ENCODE peak calls at places on chromosomes 13 and 19, in six cellular contexts. R is AG09309, B is psoas muscle, D is fibroblast of lung, C is heart left ventricle, S is lower leg skin. N is an unnamed sample.

GRCh38 chr19:44988896-44989563 is 12.2 kb upstream of the RELB start:
- DNase-seq in R (peak), B (peak), D (peak), S (peak), C (peak), N (no peak)

GRCh38 chr19:48487944-48488343 is 18.8 kb downstream of the CYTH2 start:
- DNase-seq in D (peak), B (peak), S (peak), R (peak), C (peak), N (no peak)

GRCh38 chr13:27476943-27477681 is 26.7 kb upstream of the MTIF3 start:
- DNase-seq in D (peak), R (no peak), S (no peak), B (no peak), C (no peak), N (no peak)

GRCh38 chr13:23701646-23702045 is 131.4 kb downstream of the TNFRSF19 start:
- DNase-seq in D (peak), S (peak), R (peak), C (peak), B (peak), N (no peak)

GRCh38 chr19:5238700-5239099 is 101.9 kb downstream of the PTPRS start:
- DNase-seq in C (no peak), B (no peak), S (no peak), D (no peak), R (no peak), N (no peak)

GRCh38 chr13:45564108-45564507 is 51.4 kb downstream of the ERICH6B start:
- DNase-seq in S (peak), C (no peak), D (peak), B (no peak), R (peak), N (no peak)

GRCh38 chr19:42370068-42370520 is 20.0 kb downstream of the CNFN start:
- DNase-seq in B (no peak), S (no peak), C (no peak), D (no peak), R (no peak), N (no peak)

GRCh38 chr13:77703426-77703825 is 5.9 kb downstream of the SLAIN1 start:
- DNase-seq in R (no peak), S (no peak), D (no peak), B (no peak), C (no peak), N (no peak)

GRCh38 chr13:20118268-20119140 is 42.3 kb downstream of the GJA3 start:
- DNase-seq in D (peak), C (peak), B (peak), R (no peak), S (peak), N (no peak)

GRCh38 chr19:18220632-18221275 is 5.5 kb downstream of the PDE4C start:
- DNase-seq in D (no peak), C (no peak), B (no peak), S (no peak), R (no peak), N (no peak)

GRCh38 chr19:32457540-32457939 is 52.0 kb downstream of the DPY19L3 start:
- DNase-seq in R (no peak), B (no peak), C (no peak), S (no peak), D (peak), N (no peak)

GRCh38 chr13:84446972-84447700 is 564.9 kb upstream of the SLITRK1 start:
- DNase-seq in R (peak), B (no peak), S (no peak), C (no peak), D (peak), N (no peak)

GRCh38 chr13:107462501-107462900 is 752.8 kb downstream of the LIG4 start:
- DNase-seq in C (no peak), R (no peak), B (no peak), S (no peak), D (no peak), N (no peak)

GRCh38 chr13:59391696-59392095 is 772.0 kb downstream of the DIAPH3 start:
- DNase-seq in C (peak), R (peak), D (peak), S (no peak), B (no peak), N (no peak)

GRCh38 chr19:2097330-2098327 is 914 bp downstream of the IZUMO4 start:
- DNase-seq in R (no peak), C (peak), B (no peak), D (no peak), S (no peak), N (no peak)

GRCh38 chr19:7681336-7682174 is 922 bp downstream of the TRAPPC5 start:
- DNase-seq in D (peak), B (peak), R (peak), C (peak), S (peak), N (peak)

GRCh38 chr19:2462635-2463421 is 6.1 kb upstream of the LMNB2 start:
- DNase-seq in D (peak), C (peak), R (peak), B (peak), S (peak), N (peak)

GRCh38 chr13:52845766-52846566 is 2.5 kb downstream of the PCDH8 start:
- DNase-seq in S (no peak), C (no peak), B (peak), R (no peak), D (peak), N (no peak)

GRCh38 chr13:71621152-71622124 is 245.6 kb downstream of the DACH1 start:
- DNase-seq in B (no peak), R (no peak), D (no peak), C (no peak), S (no peak), N (no peak)

GRCh38 chr19:2561895-2562294 is 86.0 kb downstream of the GADD45B start:
- DNase-seq in B (no peak), D (no peak), R (no peak), S (no peak), C (peak), N (no peak)

GRCh38 chr13:42270160-42270856 is 1.6 kb upstream of the AKAP11 start:
- DNase-seq in C (no peak), R (no peak), D (no peak), S (no peak), B (no peak), N (no peak)

GRCh38 chr13:49124693-49125304 is 95.3 kb upstream of the MLNR start:
- DNase-seq in C (no peak), B (no peak), R (no peak), S (no peak), D (peak), N (no peak)

GRCh38 chr13:79662882-79663281 is 181.9 kb downstream of the NDFIP2 start:
- DNase-seq in C (peak), D (peak), S (no peak), B (no peak), R (no peak), N (no peak)

GRCh38 chr13:102763745-102764144 is 9.8 kb downstream of the TEX30 start:
- DNase-seq in S (no peak), B (no peak), C (no peak), R (no peak), D (no peak), N (no peak)

GRCh38 chr13:36555151-36555986 is 118.5 kb upstream of the SERTM1 start:
- DNase-seq in D (no peak), C (no peak), S (no peak), B (no peak), R (no peak), N (no peak)

GRCh38 chr13:101384929-101385328 is 31.4 kb downstream of the NALCN start:
- DNase-seq in R (no peak), B (no peak), D (no peak), C (no peak), S (no peak), N (no peak)

GRCh38 chr13:74867460-74867859 is 614.5 kb downstream of the TBC1D4 start:
- DNase-seq in B (no peak), D (peak), C (no peak), R (no peak), S (no peak), N (no peak)

GRCh38 chr19:35119091-35119490 is 3.5 kb downstream of the FXYD3 start:
- DNase-seq in S (no peak), D (no peak), C (no peak), B (no peak), R (no peak), N (no peak)

GRCh38 chr13:78709028-78709427 is 50.1 kb upstream of the OBI1 start:
- DNase-seq in D (peak), C (no peak), B (no peak), S (no peak), R (no peak), N (no peak)

GRCh38 chr13:53285896-53286430 is 257.4 kb downstream of the OLFM4 start:
- DNase-seq in R (no peak), C (no peak), S (no peak), D (no peak), B (no peak), N (no peak)

GRCh38 chr19:3364501-3364858 is 1.9 kb upstream of the NFIC start:
- DNase-seq in R (no peak), C (no peak), B (no peak), S (no peak), D (no peak), N (no peak)

GRCh38 chr13:94674609-94675348 is 37.6 kb downstream of the SOX21 start:
- DNase-seq in R (no peak), S (no peak), C (peak), D (peak), B (no peak), N (no peak)

GRCh38 chr19:35302446-35302845 is 10.5 kb downstream of the MAG start:
- DNase-seq in C (no peak), S (no peak), B (no peak), R (no peak), D (no peak), N (no peak)

GRCh38 chr19:13987101-13987890 is 18.8 kb downstream of the RFX1 start:
- DNase-seq in R (no peak), D (no peak), C (peak), B (peak), S (no peak), N (no peak)

GRCh38 chr19:13984875-13985741 is 21.0 kb downstream of the RFX1 start:
- DNase-seq in S (no peak), C (no peak), R (no peak), D (no peak), B (no peak), N (no peak)

GRCh38 chr19:13986348-13986904 is 19.7 kb downstream of the RFX1 start:
- DNase-seq in B (peak), S (peak), D (no peak), R (no peak), C (peak), N (peak)

GRCh38 chr19:13984186-13984585 is 21.9 kb downstream of the RFX1 start:
- DNase-seq in B (no peak), S (no peak), C (no peak), D (no peak), R (no peak), N (no peak)

GRCh38 chr19:13985771-13986347 is 20.3 kb downstream of the RFX1 start:
- DNase-seq in B (no peak), D (no peak), C (no peak), R (no peak), S (no peak), N (no peak)
- H3K4me3 ChIP-seq in B (peak), D (no peak), C (peak), R (no peak), S (no peak), N (peak)

GRCh38 chr13:110615005-110615321 is 382 bp upstream of the NAXD start:
- DNase-seq in S (no peak), D (no peak), R (no peak), C (no peak), B (no peak), N (no peak)
- H3K4me3 ChIP-seq in S (no peak), D (peak), R (peak), C (peak), B (peak), N (peak)

GRCh38 chr13:93217701-93218100 is 8.9 kb upstream of the GPC6 start:
- DNase-seq in B (no peak), S (no peak), R (no peak), C (no peak), D (peak), N (no peak)
- H3K4me3 ChIP-seq in B (no peak), S (no peak), R (no peak), C (no peak), D (no peak), N (no peak)

GRCh38 chr13:66623129-66623528 is 607.0 kb downstream of the PCDH9 start:
- DNase-seq in S (no peak), R (no peak), B (no peak), D (no peak), C (no peak), N (no peak)
- H3K4me3 ChIP-seq in S (no peak), R (no peak), B (no peak), D (no peak), C (no peak), N (no peak)

GRCh38 chr19:46634045-46634655 is 1.9 kb downstream of the GNG8 start:
- DNase-seq in R (no peak), S (peak), D (peak), B (peak), C (peak), N (peak)

GRCh38 chr19:46634656-46635218 is 1.3 kb downstream of the GNG8 start:
- DNase-seq in D (no peak), R (no peak), S (no peak), C (no peak), B (no peak), N (no peak)

GRCh38 chr19:46630806-46631205 is 5.2 kb downstream of the GNG8 start:
- DNase-seq in R (no peak), C (peak), B (no peak), D (no peak), S (no peak), N (no peak)

GRCh38 chr19:46631481-46631880 is 4.5 kb downstream of the GNG8 start:
- DNase-seq in S (peak), C (peak), B (peak), R (no peak), D (peak), N (no peak)

GRCh38 chr19:46633130-46633529 is 2.9 kb downstream of the GNG8 start:
- DNase-seq in S (no peak), D (no peak), B (no peak), C (no peak), R (no peak), N (no peak)
- H3K4me3 ChIP-seq in S (no peak), D (no peak), B (no peak), C (no peak), R (no peak), N (no peak)

DNA sequence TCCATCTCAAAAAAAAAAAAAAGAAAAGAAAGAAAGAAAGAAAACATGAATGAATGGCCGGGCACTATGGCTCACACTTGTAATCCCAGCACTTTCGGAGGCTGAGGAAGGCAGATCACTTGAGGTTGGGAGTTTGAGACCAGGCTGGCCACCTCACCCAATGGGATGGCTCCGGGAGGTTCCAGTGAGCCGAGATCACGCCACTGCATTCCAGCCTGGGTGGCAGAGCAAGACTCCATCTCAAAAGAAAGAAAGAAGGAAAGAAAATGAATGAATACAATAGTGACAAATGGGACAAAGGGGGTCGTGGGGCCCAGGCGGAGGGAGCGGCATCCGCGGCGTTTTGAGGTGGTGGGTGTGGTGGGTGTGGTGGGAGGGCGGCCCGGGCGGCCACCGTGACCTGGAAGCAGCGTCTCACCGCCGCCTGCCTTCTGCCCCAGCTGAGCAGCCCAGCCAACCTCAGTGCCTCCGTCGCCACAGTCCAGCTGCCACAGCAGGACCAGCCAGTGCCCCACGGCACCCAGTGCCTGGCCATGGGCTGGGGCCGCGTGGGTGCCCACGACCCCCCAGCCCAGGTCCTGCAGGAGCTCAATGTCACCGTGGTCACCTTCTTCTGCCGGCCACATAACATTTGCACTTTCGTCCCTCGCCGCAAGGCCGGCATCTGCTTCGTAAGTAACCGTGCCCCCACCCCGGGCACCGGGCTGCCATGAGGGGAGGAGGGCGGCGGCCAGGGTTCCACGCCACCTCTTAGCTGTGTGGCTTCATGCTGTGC is 5.1 kb downstream of the PRTN3 start:
- DNase-seq in B (no peak), D (no peak), S (no peak), C (no peak), R (no peak), N (no peak)
- H3K4me3 ChIP-seq in B (no peak), D (no peak), S (no peak), C (no peak), R (no peak), N (no peak)

GRCh38 chr19:58123354-58123753 is 25.3 kb upstream of the ZSCAN18 start:
- DNase-seq in D (no peak), S (no peak), R (no peak), C (no peak), B (no peak), N (no peak)
- H3K4me3 ChIP-seq in D (no peak), S (no peak), R (no peak), C (no peak), B (no peak), N (no peak)

GRCh38 chr19:53037101-53038097 is 7.1 kb upstream of the ERVV-2 start:
- DNase-seq in S (peak), D (peak), B (no peak), R (peak), C (peak), N (no peak)
- H3K4me3 ChIP-seq in S (no peak), D (peak), B (peak), R (peak), C (peak), N (peak)

N was measured in esophagus muscularis mucosa.